ENCODE peak calls at places on chromosomes 7 and 10, in six cellular contexts. Q, C, O, B, R and L are unnamed samples.

GRCh38 chr10:74589226-74589673 is 237.2 kb upstream of the KAT6B start:
- DNase-seq in R (peak; percentile 100), B (peak; percentile 61), O (peak; percentile 86), Q (peak; percentile 20), C (peak; percentile 50), L (peak; percentile 97)

GRCh38 chr7:106464169-106464568 is 179.4 kb upstream of the NAMPT start:
- DNase-seq in C (no peak), R (peak; percentile 31), O (no peak), B (no peak), Q (no peak), L (peak; percentile 9)

GRCh38 chr7:14765731-14766130 is 136.8 kb downstream of the DGKB start:
- DNase-seq in C (peak; percentile 24), B (no peak), Q (no peak), O (no peak), R (no peak), L (peak; percentile 52)

GRCh38 chr7:44561962-44562621 is 11.6 kb downstream of the DDX56 start:
- DNase-seq in C (peak; percentile 39), O (peak; percentile 52), B (peak; percentile 65), Q (no peak), R (peak; percentile 52), L (peak; percentile 29)

GRCh38 chr7:124701955-124702354 is 63.6 kb downstream of the GPR37 start:
- DNase-seq in B (peak; percentile 77), O (no peak), Q (no peak), C (peak; percentile 76), R (no peak), L (peak; percentile 11)

GRCh38 chr7:49773082-49773938 is at the start of gene VWC2:
- DNase-seq in B (peak; percentile 5), R (no peak), O (no peak), Q (peak; percentile 17), C (no peak), L (no peak)

GRCh38 chr7:2927592-2927991 is 83.5 kb upstream of the GNA12 start:
- DNase-seq in O (peak; percentile 35), C (no peak), B (no peak), R (no peak), Q (no peak), L (no peak)

GRCh38 chr10:58179238-58179637 is 88.5 kb downstream of the IPMK start:
- DNase-seq in C (peak; percentile 66), O (no peak), R (peak; percentile 44), B (peak; percentile 76), Q (no peak), L (no peak)

GRCh38 chr7:22331704-22332103 is 25.2 kb downstream of the RAPGEF5 start:
- DNase-seq in B (no peak), Q (no peak), O (no peak), C (no peak), R (peak; percentile 19), L (no peak)

GRCh38 chr7:2719007-2719406 is 31.0 kb downstream of the AMZ1 start:
- DNase-seq in Q (no peak), B (no peak), R (no peak), C (no peak), O (no peak), L (no peak)

GRCh38 chr7:17939670-17940301 is 508 bp downstream of the SNX13 start:
- DNase-seq in C (peak; percentile 38), Q (peak; percentile 11), O (peak; percentile 71), B (peak; percentile 48), R (peak; percentile 16), L (no peak)

GRCh38 chr10:96512997-96513685 is 585 bp downstream of the TLL2 start:
- DNase-seq in O (peak; percentile 29), C (no peak), R (peak; percentile 22), B (peak; percentile 28), Q (peak; percentile 17), L (peak; percentile 68)

GRCh38 chr10:21978191-21978862 is 25.2 kb downstream of the DNAJC1 start:
- DNase-seq in R (peak; percentile 54), Q (no peak), B (peak; percentile 29), C (peak; percentile 64), O (no peak), L (peak; percentile 24)

GRCh38 chr7:110003827-110004226 is 1087.1 kb upstream of the LRRN3 start:
- DNase-seq in C (peak; percentile 28), R (no peak), O (no peak), Q (no peak), B (peak; percentile 26), L (no peak)

GRCh38 chr7:149753370-149754233 is 19.8 kb downstream of the ZNF467 start:
- DNase-seq in R (peak; percentile 55), Q (peak; percentile 56), C (peak; percentile 33), B (peak; percentile 38), O (no peak), L (peak; percentile 64)

GRCh38 chr7:85426487-85426960 is 239.7 kb upstream of the SEMA3D start:
- DNase-seq in O (no peak), B (no peak), R (peak; percentile 1), C (no peak), Q (no peak), L (peak; percentile 58)

GRCh38 chr10:122688293-122688989 is 11.2 kb downstream of the C10orf120 start:
- DNase-seq in C (peak; percentile 51), R (peak; percentile 37), B (peak; percentile 44), Q (no peak), O (no peak), L (no peak)

GRCh38 chr7:157881062-157881771 is 544.4 kb downstream of the DNAJB6 start:
- DNase-seq in R (no peak), Q (no peak), C (no peak), B (no peak), O (no peak), L (no peak)

GRCh38 chr7:108557617-108558016 is 11.9 kb downstream of the THAP5 start:
- DNase-seq in C (no peak), Q (no peak), B (no peak), O (no peak), R (no peak), L (no peak)

GRCh38 chr7:127652333-127653248 is 597 bp downstream of the SND1 start:
- DNase-seq in R (peak; percentile 38), C (peak; percentile 31), O (no peak), B (peak; percentile 37), Q (no peak), L (peak; percentile 55)

GRCh38 chr10:131819241-131820072 is 81.4 kb upstream of the PPP2R2D start:
- DNase-seq in O (no peak), C (no peak), Q (peak; percentile 7), R (no peak), B (no peak), L (no peak)

GRCh38 chr10:52313350-52314006 is 603 bp upstream of the DKK1 start:
- DNase-seq in O (no peak), R (no peak), Q (no peak), B (no peak), C (peak; percentile 38), L (no peak)

GRCh38 chr10:73758704-73759511 is 14.7 kb downstream of the SEC24C start:
- DNase-seq in C (no peak), B (no peak), Q (no peak), O (no peak), R (no peak), L (no peak)

GRCh38 chr7:42843209-42843800 is 68.6 kb downstream of the C7orf25 start:
- DNase-seq in B (peak; percentile 57), Q (no peak), O (peak; percentile 23), C (peak; percentile 34), R (peak; percentile 62), L (peak; percentile 70)

GRCh38 chr7:130878785-130879184 is 144.8 kb upstream of the KLF14 start:
- DNase-seq in R (no peak), Q (no peak), B (no peak), O (no peak), C (no peak), L (no peak)

GRCh38 chr10:4533626-4534025 is 292.4 kb upstream of the AKR1E2 start:
- DNase-seq in B (peak; percentile 92), R (peak; percentile 29), C (peak; percentile 93), O (no peak), Q (no peak), L (no peak)

GRCh38 chr10:80104066-80104926 is 25.8 kb downstream of the TMEM254 start:
- DNase-seq in C (peak; percentile 38), O (no peak), B (no peak), R (peak; percentile 86), Q (no peak), L (peak; percentile 87)

DNA sequence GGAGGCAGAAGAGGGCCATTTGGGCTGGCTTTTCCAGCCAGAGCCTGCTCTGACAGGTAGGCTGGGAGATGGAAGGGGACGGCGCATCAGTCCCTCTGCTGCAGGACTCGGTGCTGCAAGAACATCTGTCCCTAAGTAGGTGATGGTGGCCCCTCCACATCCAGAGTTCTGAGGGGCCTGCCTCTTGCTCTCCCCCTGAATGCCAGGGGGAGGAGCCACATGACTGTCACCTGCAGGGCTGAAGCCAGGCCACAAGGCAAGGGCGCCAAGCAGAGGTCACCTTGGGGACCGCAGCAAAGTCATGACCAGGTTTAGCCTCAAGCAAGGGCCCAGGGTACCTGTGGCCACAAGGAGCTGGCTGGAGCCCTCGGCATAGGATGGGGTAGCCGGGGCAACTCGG is 99.4 kb downstream of the FAM53B start:
- DNase-seq in R (no peak), Q (no peak), B (no peak), C (no peak), O (no peak), L (no peak)
- TF ChIP-seq CTCF in R (no peak), Q (no peak), B (no peak), C (no peak), O (no peak), L (no peak)

DNA sequence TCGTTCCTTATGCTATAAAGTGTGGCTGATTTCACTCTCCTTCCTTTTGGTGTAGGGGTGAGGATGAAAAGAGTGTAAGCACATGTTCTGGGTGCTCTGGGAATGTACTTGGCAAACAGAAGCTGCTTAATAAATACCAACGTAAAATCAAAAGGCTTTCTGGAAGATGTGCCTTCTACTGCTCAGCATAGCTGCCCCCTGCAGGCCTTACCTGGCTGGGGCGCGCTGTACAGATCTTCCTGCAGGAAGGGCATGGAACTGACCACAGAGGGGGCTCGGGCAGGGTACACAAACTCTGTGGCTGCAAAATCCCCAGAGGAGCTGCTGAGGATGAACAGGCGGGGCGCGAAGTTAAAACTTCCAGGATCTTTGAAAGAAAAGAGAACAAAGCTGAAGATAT is 169.4 kb downstream of the SVIL start:
- DNase-seq in R (no peak), O (no peak), B (no peak), C (no peak), Q (no peak), L (no peak)
- TF ChIP-seq CTCF in R (peak; percentile 28), O (peak; percentile 11), B (peak; percentile 31), C (peak; percentile 28), Q (peak; percentile 33), L (peak; percentile 16)

DNA sequence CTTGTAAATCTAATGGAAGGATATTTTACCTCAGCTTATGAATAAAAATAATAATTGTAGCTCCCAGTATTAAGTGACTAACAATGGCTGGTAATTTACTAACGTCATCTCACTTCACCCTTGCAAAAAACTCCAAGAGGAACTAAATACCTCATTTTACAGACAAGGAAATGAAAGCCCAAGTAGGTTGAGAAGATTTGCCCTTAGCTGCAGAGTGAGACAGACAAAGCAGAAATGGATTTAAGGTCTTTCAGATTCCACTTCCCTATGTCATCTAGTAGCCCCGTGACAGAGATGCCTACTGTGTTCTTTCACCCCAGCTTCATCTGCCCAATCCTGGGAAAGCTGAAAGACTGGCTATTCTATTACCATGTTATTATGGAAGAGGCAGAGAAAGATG is 96.6 kb upstream of the PDLIM1 start:
- DNase-seq in O (no peak), B (no peak), Q (no peak), R (no peak), C (no peak), L (no peak)
- TF ChIP-seq CTCF in O (no peak), B (no peak), Q (no peak), R (no peak), C (no peak), L (no peak)

DNA sequence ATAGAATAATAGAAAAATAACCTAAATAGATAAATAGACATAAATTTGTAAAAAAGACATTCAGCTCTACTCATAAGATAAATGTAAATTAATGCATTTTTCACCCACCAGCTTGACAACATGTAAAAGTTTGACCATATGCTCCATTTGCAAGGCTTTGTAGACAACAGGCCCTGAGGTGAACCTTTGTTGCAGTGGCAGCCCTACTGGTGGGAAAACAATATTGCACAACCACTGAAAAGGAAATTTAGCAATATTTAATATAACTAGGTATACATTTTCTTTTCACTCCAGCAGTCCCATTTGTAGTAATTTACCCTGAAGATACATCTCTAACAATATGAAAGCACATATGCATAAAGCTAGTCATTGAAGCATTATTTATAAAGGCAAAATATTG is 39.0 kb upstream of the ADRA2A start:
- DNase-seq in B (peak; percentile 10), Q (no peak), R (peak; percentile 20), O (no peak), C (no peak), L (no peak)
- TF ChIP-seq CTCF in B (peak; percentile 14), Q (peak; percentile 41), R (peak; percentile 41), O (peak; percentile 26), C (peak; percentile 11), L (no peak)